ENCODE peak calls at places on chromosome 12, in eight cellular contexts. J is esophagus muscularis mucosa, S is fibroblast of lung, R is lower lobe of right lung, Z is cardiac muscle cell, G is WERI-Rb-1, V is A549, O is sigmoid colon. E is an unnamed sample.
A peak's percentile ranks its signal among the peaks of the same experiment; 100 is the strongest.

GRCh38 chr12:123075591-123076171 is 75.2 kb downstream of the PITPNM2 start:
- DNase-seq in J (no peak), S (no peak), V (no peak), Z (no peak), O (no peak), R (peak; percentile 59), G (peak; percentile 75), E (peak; percentile 74)

GRCh38 chr12:56900583-56900982 is 33.6 kb downstream of the SDR9C7 start:
- DNase-seq in G (no peak), V (peak; percentile 66), R (no peak), S (no peak), Z (peak; percentile 8), J (peak; percentile 81), O (no peak), E (no peak)

GRCh38 chr12:123532021-123532420 is 1.5 kb downstream of the RILPL1 start:
- DNase-seq in Z (peak; percentile 56), S (no peak), J (no peak), G (no peak), V (no peak), O (no peak), R (no peak), E (no peak)

GRCh38 chr12:62078020-62078419 is 182.2 kb upstream of the USP15 start:
- DNase-seq in J (no peak), Z (no peak), S (no peak), O (no peak), G (no peak), R (no peak), V (no peak), E (no peak)

GRCh38 chr12:26614217-26614616 is 218.8 kb downstream of the ITPR2 start:
- DNase-seq in O (no peak), S (peak; percentile 51), J (no peak), R (no peak), V (no peak), G (peak; percentile 31), Z (peak; percentile 55), E (no peak)

GRCh38 chr12:32217354-32218310 is 111.0 kb downstream of the BICD1 start:
- DNase-seq in J (no peak), Z (peak; percentile 55), G (no peak), R (peak; percentile 69), V (peak; percentile 11), S (peak; percentile 31), O (no peak), E (peak; percentile 68)

GRCh38 chr12:93984005-93984404 is 164.4 kb upstream of the PLXNC1 start:
- DNase-seq in O (no peak), V (no peak), G (no peak), J (no peak), Z (no peak), R (no peak), S (no peak), E (no peak)

GRCh38 chr12:116384629-116385485 is 107.4 kb upstream of the MED13L start:
- DNase-seq in O (no peak), Z (peak; percentile 69), J (no peak), G (peak; percentile 22), S (peak; percentile 32), R (no peak), V (no peak), E (no peak)

GRCh38 chr12:51815571-51815970 is 32.9 kb downstream of the FIGNL2 start:
- DNase-seq in V (no peak), J (no peak), Z (no peak), R (no peak), O (no peak), S (no peak), G (no peak), E (no peak)
- TF ChIP-seq CTCF in V (no peak), J (no peak), Z (no peak), R (no peak), O (no peak), S (no peak), G (no peak), E (no peak)

GRCh38 chr12:133080619-133081407 is at the start of gene ZNF140:
- DNase-seq in J (peak; percentile 98), Z (peak; percentile 99), G (peak; percentile 96), R (peak; percentile 98), S (peak; percentile 99), V (peak; percentile 68), O (peak; percentile 98), E (peak; percentile 97)

GRCh38 chr12:133080051-133080618 is 588 bp upstream of the ZNF140 start:
- DNase-seq in J (peak; percentile 99), O (peak; percentile 99), Z (peak; percentile 100), R (peak; percentile 99), V (peak; percentile 65), G (peak; percentile 98), S (peak; percentile 100), E (peak; percentile 99)

GRCh38 chr12:133083345-133083744 is 2.6 kb downstream of the ZNF140 start:
- DNase-seq in O (no peak), R (no peak), S (no peak), Z (no peak), J (no peak), G (no peak), V (no peak), E (no peak)

GRCh38 chr12:133081408-133081806 is 684 bp downstream of the ZNF140 start:
- DNase-seq in V (no peak), J (no peak), O (no peak), G (no peak), Z (no peak), S (no peak), R (no peak), E (no peak)
- H3K9me3 ChIP-seq in V (peaks cover 90% of the 10 kb centered on the region), J (peaks cover 77% of the 10 kb centered on the region), O (peaks cover 25% of the 10 kb centered on the region), G (peaks cover 39% of the 10 kb centered on the region), Z (no peaks in the 10 kb centered on the region), S (peaks cover 1% of the 10 kb centered on the region), R (peaks cover 76% of the 10 kb centered on the region), E (peaks cover 76% of the 10 kb centered on the region)

GRCh38 chr12:131754184-131754583 is 43.3 kb downstream of the SFSWAP start:
- DNase-seq in Z (no peak), J (no peak), O (no peak), G (no peak), S (no peak), V (no peak), R (no peak), E (no peak)

GRCh38 chr12:131757111-131757510 is 46.2 kb downstream of the SFSWAP start:
- DNase-seq in R (no peak), O (no peak), S (no peak), G (no peak), Z (no peak), J (no peak), V (no peak), E (no peak)

GRCh38 chr12:131753757-131754156 is 42.9 kb downstream of the SFSWAP start:
- DNase-seq in Z (no peak), R (no peak), S (no peak), G (no peak), O (no peak), V (no peak), J (no peak), E (no peak)

GRCh38 chr12:131756441-131756840 is 45.6 kb downstream of the SFSWAP start:
- DNase-seq in S (no peak), R (no peak), G (no peak), J (no peak), Z (no peak), O (no peak), V (no peak), E (no peak)

DNA sequence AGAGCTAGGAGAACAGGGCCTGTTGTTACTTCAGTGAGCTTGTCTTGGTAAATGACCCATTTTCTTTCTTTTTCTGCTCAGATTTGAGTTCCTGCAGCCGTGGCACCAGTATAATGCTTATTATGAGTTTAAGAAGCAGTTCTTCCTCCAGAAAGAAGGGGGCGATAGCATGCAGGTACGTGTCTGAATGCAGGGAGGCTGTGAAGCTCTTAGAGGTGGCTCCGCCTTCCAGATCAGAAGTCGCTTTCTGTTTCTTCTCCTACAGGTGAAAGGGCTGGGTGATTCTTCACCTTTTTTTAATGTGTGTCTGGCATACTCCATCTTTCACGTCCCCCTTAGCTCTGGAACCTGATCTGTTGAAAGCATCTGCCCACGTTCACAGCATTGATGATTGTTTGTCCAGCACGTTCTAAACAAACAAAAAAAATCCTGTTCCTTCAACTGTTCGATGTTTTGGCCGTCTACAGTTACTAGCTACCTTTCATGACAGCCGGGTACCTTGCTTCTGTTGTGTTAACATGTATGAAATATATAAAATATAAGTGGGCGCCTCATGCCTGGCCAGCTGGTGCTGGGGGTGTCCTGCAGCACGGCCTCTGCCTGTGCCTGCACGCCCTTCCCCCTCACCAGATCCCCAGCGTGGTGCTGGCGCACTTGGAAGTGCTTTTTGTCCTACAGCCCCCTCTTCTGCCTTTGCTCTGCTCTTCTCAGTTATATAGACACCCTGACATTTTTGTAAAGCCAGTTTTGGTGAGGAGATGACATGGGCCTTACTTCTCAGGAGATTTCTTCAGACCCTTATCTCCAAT is 44.6 kb downstream of the SFSWAP start:
- DNase-seq in O (no peak), V (peak; percentile 42), S (peak; percentile 31), G (peak; percentile 58), R (no peak), J (no peak), Z (peak; percentile 9), E (no peak)
- TF ChIP-seq CTCF in O (no peak), V (no peak), S (peak; percentile 38), G (peak; percentile 64), R (no peak), J (no peak), Z (peak; percentile 21), E (peak; percentile 26)

DNA sequence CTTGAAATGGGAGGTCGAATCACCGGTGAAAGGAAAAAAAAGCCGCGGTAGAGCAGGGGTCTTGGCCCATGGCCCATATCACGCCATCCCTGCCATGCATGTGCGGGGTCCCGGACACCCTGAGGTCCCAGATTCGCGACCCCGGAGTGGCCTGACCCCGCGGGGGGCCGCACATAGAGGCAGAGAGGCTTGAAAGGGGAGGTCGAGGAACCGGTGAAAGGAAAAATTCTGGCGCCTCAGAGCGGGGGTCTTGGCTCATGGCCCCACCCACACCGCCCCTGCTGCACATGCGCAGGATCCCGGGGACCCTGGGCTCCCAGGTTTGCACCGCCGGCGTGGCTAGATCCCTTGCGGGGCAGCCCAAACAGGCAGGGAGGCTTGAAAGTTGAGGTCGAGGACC is 319.8 kb downstream of the ALG10 start:
- DNase-seq in J (no peak), V (no peak), O (no peak), G (no peak), Z (no peak), R (no peak), S (no peak), E (no peak)
- H3K9me3 ChIP-seq in J (peaks cover under 1% of the 10 kb centered on the region), V (no peaks in the 10 kb centered on the region), O (no peaks in the 10 kb centered on the region), G (no peaks in the 10 kb centered on the region), Z (no peaks in the 10 kb centered on the region), R (peaks cover 4% of the 10 kb centered on the region), S (no peaks in the 10 kb centered on the region), E (no peaks in the 10 kb centered on the region)